ENCODE peak calls at places on chromosome 13, in six cellular contexts. One of them, this sample, is unnamed.

GRCh38 chr13:100347941-100348340 is 240.6 kb downstream of the GGACT start:
- DNase-seq in heart right ventricle: no peak
- DNase-seq in HFF-Myc: no peak
- DNase-seq in foreskin fibroblast: no peak
- DNase-seq in CD8-positive, alpha-beta T cell: no peak
- DNase-seq in mucosa of descending colon: no peak
- DNase-seq in this sample: no peak

GRCh38 chr13:109151255-109151654 is 521.8 kb downstream of the MYO16 start:
- DNase-seq in heart right ventricle: no peak
- DNase-seq in HFF-Myc: no peak
- DNase-seq in mucosa of descending colon: no peak
- DNase-seq in CD8-positive, alpha-beta T cell: no peak
- DNase-seq in foreskin fibroblast: no peak
- DNase-seq in this sample: no peak

GRCh38 chr13:93420887-93421286 is 194.3 kb downstream of the GPC6 start:
- DNase-seq in HFF-Myc: no peak
- DNase-seq in foreskin fibroblast: no peak
- DNase-seq in mucosa of descending colon: no peak
- DNase-seq in heart right ventricle: no peak
- DNase-seq in CD8-positive, alpha-beta T cell: no peak
- DNase-seq in this sample: no peak

GRCh38 chr13:28045861-28046260 is 54.5 kb downstream of the FLT3 start:
- DNase-seq in HFF-Myc: no peak
- DNase-seq in foreskin fibroblast: no peak
- DNase-seq in heart right ventricle: no peak
- DNase-seq in mucosa of descending colon: no peak
- DNase-seq in CD8-positive, alpha-beta T cell: no peak
- DNase-seq in this sample: no peak

GRCh38 chr13:111480503-111480902 is 160.1 kb downstream of the TEX29 start:
- DNase-seq in mucosa of descending colon: no peak
- DNase-seq in foreskin fibroblast: no peak
- DNase-seq in heart right ventricle: no peak
- DNase-seq in HFF-Myc: no peak
- DNase-seq in CD8-positive, alpha-beta T cell: no peak
- DNase-seq in this sample: no peak

GRCh38 chr13:43988302-43988701 is 108.6 kb downstream of the LACC1 start:
- DNase-seq in mucosa of descending colon: no peak
- DNase-seq in foreskin fibroblast: no peak
- DNase-seq in heart right ventricle: no peak
- DNase-seq in HFF-Myc: no peak
- DNase-seq in CD8-positive, alpha-beta T cell: no peak
- DNase-seq in this sample: no peak

GRCh38 chr13:83332751-83333150 is 549.5 kb downstream of the SLITRK1 start:
- DNase-seq in CD8-positive, alpha-beta T cell: no peak
- DNase-seq in HFF-Myc: no peak
- DNase-seq in heart right ventricle: no peak
- DNase-seq in mucosa of descending colon: no peak
- DNase-seq in foreskin fibroblast: no peak
- DNase-seq in this sample: no peak

GRCh38 chr13:44768775-44769578 is 192.8 kb upstream of the TSC22D1 start:
- DNase-seq in foreskin fibroblast: no peak
- DNase-seq in mucosa of descending colon: no peak
- DNase-seq in heart right ventricle: no peak
- DNase-seq in HFF-Myc: no peak
- DNase-seq in CD8-positive, alpha-beta T cell: no peak
- DNase-seq in this sample: peak

GRCh38 chr13:96214804-96215445 is 125.0 kb downstream of the HS6ST3 start:
- DNase-seq in mucosa of descending colon: no peak
- DNase-seq in heart right ventricle: no peak
- DNase-seq in CD8-positive, alpha-beta T cell: no peak
- DNase-seq in foreskin fibroblast: no peak
- DNase-seq in HFF-Myc: no peak
- DNase-seq in this sample: no peak

GRCh38 chr13:36069881-36070366 is 61.3 kb downstream of the DCLK1 start:
- DNase-seq in foreskin fibroblast: peak
- DNase-seq in heart right ventricle: no peak
- DNase-seq in mucosa of descending colon: no peak
- DNase-seq in CD8-positive, alpha-beta T cell: no peak
- DNase-seq in HFF-Myc: no peak
- DNase-seq in this sample: no peak

GRCh38 chr13:30031488-30031887 is 181.1 kb upstream of the UBL3 start:
- DNase-seq in HFF-Myc: no peak
- DNase-seq in mucosa of descending colon: no peak
- DNase-seq in heart right ventricle: no peak
- DNase-seq in foreskin fibroblast: no peak
- DNase-seq in CD8-positive, alpha-beta T cell: no peak
- DNase-seq in this sample: no peak

GRCh38 chr13:80469105-80469840 is 128.3 kb upstream of the SPRY2 start:
- DNase-seq in CD8-positive, alpha-beta T cell: no peak
- DNase-seq in HFF-Myc: no peak
- DNase-seq in foreskin fibroblast: no peak
- DNase-seq in heart right ventricle: no peak
- DNase-seq in mucosa of descending colon: no peak
- DNase-seq in this sample: no peak

GRCh38 chr13:41294914-41295313 is 16.2 kb upstream of the NAA16 start:
- DNase-seq in mucosa of descending colon: no peak
- DNase-seq in heart right ventricle: no peak
- DNase-seq in HFF-Myc: no peak
- DNase-seq in CD8-positive, alpha-beta T cell: no peak
- DNase-seq in foreskin fibroblast: no peak
- DNase-seq in this sample: no peak

GRCh38 chr13:89457977-89458376 is 1786.8 kb downstream of the SLITRK5 start:
- DNase-seq in CD8-positive, alpha-beta T cell: no peak
- DNase-seq in HFF-Myc: no peak
- DNase-seq in foreskin fibroblast: no peak
- DNase-seq in mucosa of descending colon: no peak
- DNase-seq in heart right ventricle: no peak
- DNase-seq in this sample: no peak

GRCh38 chr13:36673352-36673751 is 468 bp upstream of the SERTM1 start:
- DNase-seq in HFF-Myc: no peak
- DNase-seq in mucosa of descending colon: no peak
- DNase-seq in heart right ventricle: no peak
- DNase-seq in CD8-positive, alpha-beta T cell: no peak
- DNase-seq in foreskin fibroblast: peak
- DNase-seq in this sample: no peak

GRCh38 chr13:23739597-23739996 is 149.6 kb downstream of the MIPEP start:
- DNase-seq in CD8-positive, alpha-beta T cell: no peak
- DNase-seq in foreskin fibroblast: no peak
- DNase-seq in mucosa of descending colon: no peak
- DNase-seq in heart right ventricle: no peak
- DNase-seq in HFF-Myc: no peak
- DNase-seq in this sample: no peak

GRCh38 chr13:76038920-76039716 is 403.0 kb downstream of the LMO7 start:
- DNase-seq in heart right ventricle: no peak
- DNase-seq in HFF-Myc: no peak
- DNase-seq in mucosa of descending colon: no peak
- DNase-seq in CD8-positive, alpha-beta T cell: no peak
- DNase-seq in foreskin fibroblast: no peak
- DNase-seq in this sample: no peak
- TF ChIP-seq CTCF in heart right ventricle: no peak
- TF ChIP-seq CTCF in HFF-Myc: no peak
- TF ChIP-seq CTCF in mucosa of descending colon: no peak
- TF ChIP-seq CTCF in CD8-positive, alpha-beta T cell: no peak
- TF ChIP-seq CTCF in foreskin fibroblast: no peak
- TF ChIP-seq CTCF in this sample: no peak

GRCh38 chr13:113364371-113364932 is 522 bp upstream of the GRTP1 start:
- DNase-seq in HFF-Myc: no peak
- DNase-seq in CD8-positive, alpha-beta T cell: no peak
- DNase-seq in foreskin fibroblast: peak
- DNase-seq in heart right ventricle: no peak
- DNase-seq in mucosa of descending colon: no peak
- DNase-seq in this sample: no peak
- H3K4me3 ChIP-seq in HFF-Myc: no peak
- H3K4me3 ChIP-seq in CD8-positive, alpha-beta T cell: no peak
- H3K4me3 ChIP-seq in foreskin fibroblast: peak
- H3K4me3 ChIP-seq in heart right ventricle: peak
- H3K4me3 ChIP-seq in mucosa of descending colon: no peak
- H3K4me3 ChIP-seq in this sample: no peak

DNA sequence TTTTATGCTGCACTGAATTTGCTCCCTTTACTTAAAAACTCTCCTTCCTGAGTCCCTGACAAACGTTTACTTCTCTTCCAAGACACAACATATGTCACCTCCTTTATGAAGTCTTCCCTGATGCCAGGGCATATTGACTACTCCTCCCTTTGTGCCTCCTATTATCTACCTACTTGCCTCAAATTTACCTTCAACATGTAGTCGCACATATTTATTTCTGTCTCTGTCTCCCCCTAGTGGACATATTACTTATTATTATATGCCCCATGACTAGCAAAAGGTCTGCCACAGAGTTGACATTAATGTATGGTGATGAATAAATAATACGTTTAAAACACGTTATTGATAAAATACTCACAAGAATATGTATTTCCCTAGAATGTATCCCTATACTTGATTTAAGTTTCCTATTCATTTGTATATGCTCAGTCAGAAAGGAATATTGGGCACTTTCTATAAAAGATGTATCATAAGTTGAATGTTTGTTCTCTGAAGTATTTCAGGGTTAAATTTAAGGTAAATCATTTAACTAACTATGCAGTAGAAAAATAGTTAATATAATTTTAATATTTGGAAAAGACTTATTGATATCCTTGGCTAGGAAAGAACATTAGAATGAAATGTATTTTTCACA is 250.3 kb upstream of the ATXN8OS start:
- DNase-seq in CD8-positive, alpha-beta T cell: no peak
- DNase-seq in heart right ventricle: no peak
- DNase-seq in HFF-Myc: no peak
- DNase-seq in mucosa of descending colon: no peak
- DNase-seq in foreskin fibroblast: peak
- DNase-seq in this sample: peak
- TF ChIP-seq CTCF in CD8-positive, alpha-beta T cell: peak
- TF ChIP-seq CTCF in heart right ventricle: peak
- TF ChIP-seq CTCF in HFF-Myc: peak
- TF ChIP-seq CTCF in mucosa of descending colon: peak
- TF ChIP-seq CTCF in foreskin fibroblast: peak
- TF ChIP-seq CTCF in this sample: peak

DNA sequence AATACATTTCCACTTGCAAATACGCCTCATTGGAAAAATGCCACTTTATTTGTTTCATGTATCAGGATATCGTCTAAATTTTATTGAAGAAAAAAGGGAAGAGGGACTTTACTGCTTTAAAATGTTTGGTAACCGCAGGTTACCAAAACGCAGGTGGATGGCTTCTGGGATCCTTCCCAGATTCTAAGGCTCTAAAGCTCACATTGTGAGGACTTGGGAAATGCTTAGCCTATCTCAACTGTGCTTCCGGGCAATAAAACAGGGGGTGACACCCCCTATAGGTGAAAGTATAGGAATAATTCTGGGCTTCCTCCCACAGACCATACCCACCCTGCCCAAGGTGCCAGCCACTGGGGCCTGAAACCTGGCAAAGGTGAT is 73.2 kb upstream of the IPO5 start:
- DNase-seq in CD8-positive, alpha-beta T cell: no peak
- DNase-seq in mucosa of descending colon: no peak
- DNase-seq in heart right ventricle: no peak
- DNase-seq in HFF-Myc: no peak
- DNase-seq in foreskin fibroblast: no peak
- DNase-seq in this sample: no peak
- H3K4me3 ChIP-seq in CD8-positive, alpha-beta T cell: no peak
- H3K4me3 ChIP-seq in mucosa of descending colon: no peak
- H3K4me3 ChIP-seq in heart right ventricle: no peak
- H3K4me3 ChIP-seq in HFF-Myc: no peak
- H3K4me3 ChIP-seq in foreskin fibroblast: no peak
- H3K4me3 ChIP-seq in this sample: no peak

GRCh38 chr13:98773053-98773452 is 20.6 kb upstream of the SLC15A1 start:
- DNase-seq in heart right ventricle: no peak
- DNase-seq in CD8-positive, alpha-beta T cell: no peak
- DNase-seq in mucosa of descending colon: no peak
- DNase-seq in HFF-Myc: no peak
- DNase-seq in foreskin fibroblast: no peak
- DNase-seq in this sample: no peak
- TF ChIP-seq CTCF in heart right ventricle: no peak
- TF ChIP-seq CTCF in CD8-positive, alpha-beta T cell: no peak
- TF ChIP-seq CTCF in mucosa of descending colon: no peak
- TF ChIP-seq CTCF in HFF-Myc: no peak
- TF ChIP-seq CTCF in foreskin fibroblast: no peak
- TF ChIP-seq CTCF in this sample: peak

GRCh38 chr13:102772042-102772425 is 1.6 kb downstream of the TEX30 start:
- DNase-seq in HFF-Myc: no peak
- DNase-seq in foreskin fibroblast: no peak
- DNase-seq in CD8-positive, alpha-beta T cell: no peak
- DNase-seq in heart right ventricle: no peak
- DNase-seq in mucosa of descending colon: no peak
- DNase-seq in this sample: no peak
- H3K4me3 ChIP-seq in HFF-Myc: peak
- H3K4me3 ChIP-seq in foreskin fibroblast: no peak
- H3K4me3 ChIP-seq in CD8-positive, alpha-beta T cell: no peak
- H3K4me3 ChIP-seq in heart right ventricle: peak
- H3K4me3 ChIP-seq in mucosa of descending colon: no peak
- H3K4me3 ChIP-seq in this sample: peak

DNA sequence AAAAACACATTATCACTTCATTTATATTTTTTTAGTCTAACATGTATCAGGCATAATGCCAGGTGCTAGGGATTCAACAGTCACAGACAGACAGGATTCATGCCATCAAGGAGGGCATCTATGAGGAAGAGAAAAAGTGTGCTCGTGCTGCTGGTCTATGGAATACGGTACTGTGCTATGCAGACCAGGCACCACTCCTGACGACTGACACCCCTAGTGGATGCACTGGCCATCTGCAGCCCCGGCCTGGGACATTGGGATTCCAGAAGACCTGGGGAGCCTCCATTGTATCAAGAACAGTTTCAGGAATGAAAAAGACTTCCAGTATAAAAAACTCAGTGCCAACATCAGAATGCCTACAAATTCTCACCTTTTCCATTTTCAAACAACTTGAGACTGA is 94.0 kb downstream of the KLF12 start:
- DNase-seq in foreskin fibroblast: peak
- DNase-seq in heart right ventricle: peak
- DNase-seq in mucosa of descending colon: peak
- DNase-seq in HFF-Myc: peak
- DNase-seq in CD8-positive, alpha-beta T cell: no peak
- DNase-seq in this sample: no peak
- TF ChIP-seq CTCF in foreskin fibroblast: peak
- TF ChIP-seq CTCF in heart right ventricle: peak
- TF ChIP-seq CTCF in mucosa of descending colon: peak
- TF ChIP-seq CTCF in HFF-Myc: peak
- TF ChIP-seq CTCF in CD8-positive, alpha-beta T cell: peak
- TF ChIP-seq CTCF in this sample: peak

GRCh38 chr13:99257291-99257690 is 888 bp downstream of the GPR18 start:
- DNase-seq in HFF-Myc: no peak
- DNase-seq in foreskin fibroblast: no peak
- DNase-seq in heart right ventricle: no peak
- DNase-seq in mucosa of descending colon: no peak
- DNase-seq in CD8-positive, alpha-beta T cell: no peak
- DNase-seq in this sample: no peak
- H3K4me3 ChIP-seq in HFF-Myc: no peak
- H3K4me3 ChIP-seq in foreskin fibroblast: no peak
- H3K4me3 ChIP-seq in heart right ventricle: peak
- H3K4me3 ChIP-seq in mucosa of descending colon: no peak
- H3K4me3 ChIP-seq in CD8-positive, alpha-beta T cell: peak
- H3K4me3 ChIP-seq in this sample: no peak

DNA sequence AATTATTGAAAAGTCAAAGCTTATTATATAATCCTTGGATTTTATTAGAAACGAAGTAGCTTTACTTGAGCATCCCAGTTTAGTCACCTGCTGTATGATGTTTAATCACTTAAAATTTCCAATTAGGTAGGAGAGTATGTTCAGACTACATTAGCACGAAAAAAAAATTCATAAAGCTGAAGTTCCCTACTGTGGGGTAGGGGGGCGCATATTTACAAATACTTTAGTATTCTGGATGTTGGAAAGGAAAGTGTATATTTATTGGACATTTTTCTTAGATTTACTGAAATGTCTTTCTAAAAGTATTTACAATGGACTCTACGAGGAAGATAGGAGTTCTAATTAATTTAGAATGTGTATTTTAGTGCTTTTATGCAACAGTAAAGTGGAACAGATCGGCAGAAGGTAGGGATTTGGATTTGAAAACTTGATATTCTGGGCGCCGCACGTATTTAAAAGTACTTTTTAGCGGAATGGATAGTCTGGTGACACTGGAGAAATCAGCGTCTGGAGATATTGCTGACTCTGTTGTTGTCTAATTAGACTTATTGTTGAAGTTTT is 1.9 kb downstream of the CDK8 start:
- DNase-seq in HFF-Myc: no peak
- DNase-seq in foreskin fibroblast: peak
- DNase-seq in CD8-positive, alpha-beta T cell: no peak
- DNase-seq in mucosa of descending colon: no peak
- DNase-seq in heart right ventricle: no peak
- DNase-seq in this sample: peak
- TF ChIP-seq CTCF in HFF-Myc: peak
- TF ChIP-seq CTCF in foreskin fibroblast: peak
- TF ChIP-seq CTCF in CD8-positive, alpha-beta T cell: peak
- TF ChIP-seq CTCF in mucosa of descending colon: no peak
- TF ChIP-seq CTCF in heart right ventricle: peak
- TF ChIP-seq CTCF in this sample: peak

This sample was measured in GM06990.